ENCODE peak calls at places on chromosomes 2 and 18, in seven cellular contexts. X, W, P, R, Q, S and U are unnamed samples.

GRCh38 chr18:57533399-57533884 is 53.1 kb downstream of the FECH start:
- DNase-seq in X (no peak), W (peak; percentile 55), P (peak; percentile 74), R (no peak), Q (no peak), S (no peak), U (peak; percentile 3)

GRCh38 chr2:391658-392170 is 103.8 kb upstream of the ALKAL2 start:
- DNase-seq in X (no peak), W (no peak), P (no peak), R (no peak), Q (peak; percentile 62), S (no peak), U (no peak)

GRCh38 chr2:112156152-112156986 is 18.2 kb downstream of the FBLN7 start:
- DNase-seq in X (peak; percentile 35), W (no peak), P (no peak), R (peak; percentile 29), Q (no peak), S (no peak), U (peak; percentile 47)

GRCh38 chr2:46815121-46815802 is 100.3 kb downstream of the MCFD2 start:
- DNase-seq in X (no peak), W (no peak), P (peak; percentile 42), R (no peak), Q (peak; percentile 72), S (no peak), U (no peak)

GRCh38 chr2:71330585-71331330 is 824 bp upstream of the ZNF638 start:
- DNase-seq in X (no peak), W (no peak), P (peak; percentile 29), R (no peak), Q (peak; percentile 23), S (no peak), U (no peak)

GRCh38 chr2:241218131-241219029 is 29.9 kb downstream of the ANO7 start:
- DNase-seq in X (peak; percentile 45), W (peak; percentile 77), P (peak; percentile 74), R (peak; percentile 50), Q (peak; percentile 77), S (no peak), U (peak; percentile 31)

GRCh38 chr18:67783215-67783946 is 266.9 kb upstream of the DSEL start:
- DNase-seq in X (no peak), W (no peak), P (peak; percentile 75), R (peak; percentile 93), Q (peak; percentile 69), S (no peak), U (peak; percentile 93)

GRCh38 chr18:23837591-23837990 is 148.3 kb downstream of the LAMA3 start:
- DNase-seq in X (no peak), W (no peak), P (peak; percentile 74), R (peak; percentile 78), Q (peak; percentile 55), S (no peak), U (peak; percentile 86)

GRCh38 chr18:8801263-8801901 is 96.0 kb downstream of the MTCL1 start:
- DNase-seq in X (no peak), W (no peak), P (peak; percentile 49), R (peak; percentile 94), Q (peak; percentile 62), S (no peak), U (peak; percentile 98)

DNA sequence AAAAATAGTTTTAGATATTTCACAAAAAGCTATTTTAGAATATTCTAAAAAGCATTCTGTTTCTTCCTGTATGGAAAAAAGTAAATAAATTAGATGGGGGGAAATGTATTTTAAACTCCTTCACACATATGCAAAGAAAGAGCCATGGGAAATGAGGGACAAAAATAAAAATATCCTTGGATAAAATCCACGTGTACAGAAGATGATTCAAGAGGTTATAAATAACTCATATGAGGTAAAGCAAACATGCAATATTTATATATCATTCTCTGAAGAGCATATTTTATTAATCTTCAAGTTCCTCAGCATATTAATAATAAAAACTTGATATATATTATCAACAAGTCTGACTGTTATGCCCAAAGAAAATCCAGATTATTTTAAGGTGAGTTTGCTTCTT is 8.8 kb upstream of the GFPT1 start:
- DNase-seq in X (no peak), W (no peak), P (no peak), R (no peak), Q (no peak), S (no peak), U (peak; percentile 7)
- H3K4ac ChIP-seq in X (no peak overlapping the region), W (no peak overlapping the region), P (no peak overlapping the region), R (no peak overlapping the region), Q (no peak overlapping the region), S (no peak overlapping the region), U (no peak overlapping the region)

DNA sequence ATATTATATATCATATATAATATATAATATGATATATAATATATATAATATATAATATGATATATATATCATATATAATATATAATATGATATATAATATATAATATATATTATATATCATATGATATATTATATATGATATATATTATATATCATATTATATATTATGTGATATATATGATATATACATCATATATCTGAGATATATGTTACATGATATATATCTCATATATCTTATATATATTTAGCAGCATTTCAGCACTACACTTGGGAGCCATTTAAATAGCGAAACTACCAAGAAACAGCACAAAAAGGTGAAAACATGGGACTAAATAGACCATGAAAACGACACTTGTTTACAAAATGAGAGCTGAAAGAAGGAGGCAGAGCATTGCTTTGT is 37.3 kb downstream of the KCMF1 start:
- DNase-seq in X (no peak), W (no peak), P (no peak), R (no peak), Q (no peak), S (no peak), U (no peak)
- H3K4ac ChIP-seq in X (no peak overlapping the region), W (no peak overlapping the region), P (no peak overlapping the region), R (no peak overlapping the region), Q (no peak overlapping the region), S (no peak overlapping the region), U (no peak overlapping the region)

GRCh38 chr2:54787270-54787669 is 63.8 kb downstream of the EML6 start:
- DNase-seq in X (no peak), W (no peak), P (no peak), R (no peak), Q (no peak), S (no peak), U (no peak)
- H3K4ac ChIP-seq in X (no peak overlapping the region), W (no peak overlapping the region), P (no peak overlapping the region), R (no peak overlapping the region), Q (no peak overlapping the region), S (no peak overlapping the region), U (no peak overlapping the region)

DNA sequence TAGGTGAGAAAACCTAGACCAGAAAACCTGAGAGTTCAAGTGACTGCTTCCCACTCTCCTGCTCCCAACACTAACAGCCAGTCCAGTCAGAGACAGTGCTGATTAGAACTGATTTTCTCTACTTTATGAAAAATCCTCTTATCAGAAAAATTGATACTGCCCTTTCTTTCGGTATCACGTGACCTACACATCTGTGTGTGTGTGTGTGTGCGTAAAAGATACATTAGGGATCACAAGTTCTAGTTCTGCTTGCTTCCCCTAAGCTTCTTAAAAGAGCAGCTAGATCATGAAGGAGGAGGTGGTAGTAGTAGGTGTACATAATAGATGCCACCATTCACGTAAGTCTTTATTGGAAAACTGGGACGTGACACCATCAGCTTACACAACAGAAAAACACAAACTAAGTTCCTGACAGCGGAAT is 1.5 kb downstream of the ARL5A start:
- DNase-seq in X (no peak), W (no peak), P (no peak), R (peak; percentile 43), Q (no peak), S (no peak), U (peak; percentile 29)
- H3K4ac ChIP-seq in X (no peak overlapping the region), W (no peak overlapping the region), P (no peak overlapping the region), R (no peak overlapping the region), Q (peak overlapping the region; percentile 81), S (no peak overlapping the region), U (no peak overlapping the region)